ENCODE peak calls at places on chromosomes 13 and 19, in four cellular contexts. One of them, this sample, is unnamed.
A peak's percentile ranks its signal among the peaks of the same experiment; 100 is the strongest.

GRCh38 chr13:98977568-98978270 is at the start of gene DOCK9:
- DNase-seq in thoracic aorta: no peak
- DNase-seq in PC-9: peak; percentile 72
- DNase-seq in aorta: peak; percentile 65
- DNase-seq in this sample: no peak

GRCh38 chr13:107452833-107453232 is 762.5 kb downstream of the LIG4 start:
- DNase-seq in thoracic aorta: no peak
- DNase-seq in PC-9: no peak
- DNase-seq in aorta: no peak
- DNase-seq in this sample: no peak

GRCh38 chr13:109745060-109745459 is 41.3 kb downstream of the IRS2 start:
- DNase-seq in thoracic aorta: no peak
- DNase-seq in PC-9: no peak
- DNase-seq in aorta: no peak
- DNase-seq in this sample: no peak

GRCh38 chr19:21910318-21910717 is 74.3 kb upstream of the ZNF43 start:
- DNase-seq in thoracic aorta: no peak
- DNase-seq in PC-9: no peak
- DNase-seq in aorta: no peak
- DNase-seq in this sample: no peak

GRCh38 chr19:30046522-30046921 is 104.5 kb downstream of the URI1 start:
- DNase-seq in thoracic aorta: no peak
- DNase-seq in PC-9: no peak
- DNase-seq in aorta: no peak
- DNase-seq in this sample: peak; percentile 15

GRCh38 chr13:71879129-71879535 is 12.1 kb upstream of the DACH1 start:
- DNase-seq in thoracic aorta: no peak
- DNase-seq in PC-9: no peak
- DNase-seq in aorta: no peak
- DNase-seq in this sample: no peak

GRCh38 chr13:103952183-103952582 is 886.0 kb upstream of the SLC10A2 start:
- DNase-seq in thoracic aorta: no peak
- DNase-seq in PC-9: no peak
- DNase-seq in aorta: no peak
- DNase-seq in this sample: no peak

GRCh38 chr13:43831088-43831487 is 44.3 kb upstream of the ENOX1 start:
- DNase-seq in thoracic aorta: no peak
- DNase-seq in PC-9: no peak
- DNase-seq in aorta: no peak
- DNase-seq in this sample: no peak

GRCh38 chr19:49591731-49592485 is 926 bp downstream of the PRR12 start:
- DNase-seq in thoracic aorta: no peak
- DNase-seq in PC-9: peak; percentile 56
- DNase-seq in aorta: no peak
- DNase-seq in this sample: peak; percentile 59

GRCh38 chr13:102504002-102504401 is 92.8 kb upstream of the TPP2 start:
- DNase-seq in thoracic aorta: no peak
- DNase-seq in PC-9: no peak
- DNase-seq in aorta: no peak
- DNase-seq in this sample: no peak

GRCh38 chr19:30059741-30060140 is 117.7 kb downstream of the URI1 start:
- DNase-seq in thoracic aorta: no peak
- DNase-seq in PC-9: no peak
- DNase-seq in aorta: no peak
- DNase-seq in this sample: no peak

GRCh38 chr13:35833571-35834305 is 297.4 kb downstream of the DCLK1 start:
- DNase-seq in thoracic aorta: no peak
- DNase-seq in PC-9: no peak
- DNase-seq in aorta: no peak
- DNase-seq in this sample: no peak

GRCh38 chr13:31090921-31091624 is 70.6 kb downstream of the HSPH1 start:
- DNase-seq in thoracic aorta: no peak
- DNase-seq in PC-9: no peak
- DNase-seq in aorta: no peak
- DNase-seq in this sample: peak; percentile 9

DNA sequence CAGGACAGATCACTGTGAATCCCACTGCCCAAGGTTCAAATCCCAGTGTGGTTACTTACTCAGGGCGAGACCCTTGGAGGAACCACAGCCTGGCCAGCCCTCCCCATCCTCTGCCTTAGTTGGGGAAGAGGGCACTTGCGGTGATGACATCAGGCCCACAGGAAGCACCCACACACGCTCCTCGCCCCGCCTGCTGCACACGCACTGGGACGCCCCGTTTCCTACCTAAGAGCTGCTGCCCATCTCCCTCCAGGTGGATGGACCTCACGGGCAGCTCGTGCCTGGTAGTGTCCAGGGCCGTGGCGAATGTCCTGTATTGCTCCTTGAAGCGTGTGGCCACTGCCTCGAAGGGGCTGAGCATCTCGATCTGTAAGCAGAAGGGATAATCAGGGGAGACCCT is 19.6 kb downstream of the HAUS8 start:
- DNase-seq in thoracic aorta: no peak
- DNase-seq in PC-9: no peak
- DNase-seq in aorta: no peak
- DNase-seq in this sample: no peak
- H3K36me3 ChIP-seq in thoracic aorta: peaks cover 14% of the 10 kb centered on the region
- H3K36me3 ChIP-seq in PC-9: peaks cover 23% of the 10 kb centered on the region
- H3K36me3 ChIP-seq in aorta: peaks cover 8% of the 10 kb centered on the region
- H3K36me3 ChIP-seq in this sample: peaks cover 61% of the 10 kb centered on the region

GRCh38 chr13:80679423-80679822 is 338.5 kb upstream of the SPRY2 start:
- DNase-seq in thoracic aorta: no peak
- DNase-seq in PC-9: no peak
- DNase-seq in aorta: no peak
- DNase-seq in this sample: no peak
- H3K9me3 ChIP-seq in thoracic aorta: peaks cover 4% of the 10 kb centered on the region
- H3K9me3 ChIP-seq in PC-9: no peaks in the 10 kb centered on the region
- H3K9me3 ChIP-seq in aorta: peaks cover 4% of the 10 kb centered on the region
- H3K9me3 ChIP-seq in this sample: no peaks in the 10 kb centered on the region

GRCh38 chr19:1455002-1455335 is 5.0 kb downstream of the APC2 start:
- DNase-seq in thoracic aorta: no peak
- DNase-seq in PC-9: peak; percentile 64
- DNase-seq in aorta: no peak
- DNase-seq in this sample: no peak
- H3K27ac ChIP-seq in thoracic aorta: no peak overlapping the region
- H3K27ac ChIP-seq in PC-9: peak overlapping the region; percentile 30
- H3K27ac ChIP-seq in aorta: no peak overlapping the region
- H3K27ac ChIP-seq in this sample: no peak overlapping the region

GRCh38 chr13:113508531-113509254 is 18.2 kb upstream of the DCUN1D2 start:
- DNase-seq in thoracic aorta: no peak
- DNase-seq in PC-9: no peak
- DNase-seq in aorta: peak; percentile 69
- DNase-seq in this sample: no peak

GRCh38 chr13:113502686-113503085 is 12.2 kb upstream of the DCUN1D2 start:
- DNase-seq in thoracic aorta: no peak
- DNase-seq in PC-9: no peak
- DNase-seq in aorta: no peak
- DNase-seq in this sample: no peak

GRCh38 chr13:113507564-113508210 is 17.2 kb upstream of the DCUN1D2 start:
- DNase-seq in thoracic aorta: no peak
- DNase-seq in PC-9: no peak
- DNase-seq in aorta: no peak
- DNase-seq in this sample: no peak

GRCh38 chr13:113506871-113507388 is 16.4 kb upstream of the DCUN1D2 start:
- DNase-seq in thoracic aorta: no peak
- DNase-seq in PC-9: no peak
- DNase-seq in aorta: no peak
- DNase-seq in this sample: no peak

DNA sequence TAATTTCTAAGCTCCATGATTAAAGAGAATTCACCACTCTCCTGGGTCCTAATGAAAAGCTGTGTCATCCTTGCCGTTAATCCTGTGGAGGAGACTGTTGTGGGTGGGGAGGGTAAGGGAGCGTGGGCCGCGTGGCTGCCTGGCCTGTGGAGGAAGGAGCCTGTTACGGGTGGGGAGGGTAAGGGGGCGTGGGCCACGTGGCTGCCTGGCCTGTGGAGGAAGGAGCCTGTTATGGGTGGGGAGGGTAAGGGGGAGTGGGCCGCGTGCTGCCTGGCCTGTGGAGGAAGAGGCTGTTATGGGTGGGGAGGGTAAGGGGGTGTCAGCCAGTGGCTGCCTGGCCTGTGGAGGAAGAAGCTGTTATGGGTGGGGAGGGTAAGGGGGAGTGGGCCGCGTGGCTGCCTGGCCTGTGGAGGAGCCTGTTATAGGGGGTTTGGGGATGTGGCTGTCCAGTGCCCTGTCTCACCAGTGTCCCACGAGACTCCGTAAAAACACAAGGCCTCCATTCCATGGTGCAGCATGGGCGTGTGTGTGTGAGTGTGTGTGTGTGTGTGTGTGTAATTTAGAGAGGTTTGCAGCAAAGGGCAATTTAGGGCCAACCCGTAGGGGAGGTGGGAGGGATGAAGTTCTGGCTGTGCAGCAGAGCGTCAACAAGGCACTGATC is 15.6 kb upstream of the DCUN1D2 start:
- DNase-seq in thoracic aorta: no peak
- DNase-seq in PC-9: no peak
- DNase-seq in aorta: no peak
- DNase-seq in this sample: no peak
- H3K36me3 ChIP-seq in thoracic aorta: peaks cover 50% of the 10 kb centered on the region
- H3K36me3 ChIP-seq in PC-9: peaks cover 20% of the 10 kb centered on the region
- H3K36me3 ChIP-seq in aorta: peaks cover 6% of the 10 kb centered on the region
- H3K36me3 ChIP-seq in this sample: peaks cover 37% of the 10 kb centered on the region

DNA sequence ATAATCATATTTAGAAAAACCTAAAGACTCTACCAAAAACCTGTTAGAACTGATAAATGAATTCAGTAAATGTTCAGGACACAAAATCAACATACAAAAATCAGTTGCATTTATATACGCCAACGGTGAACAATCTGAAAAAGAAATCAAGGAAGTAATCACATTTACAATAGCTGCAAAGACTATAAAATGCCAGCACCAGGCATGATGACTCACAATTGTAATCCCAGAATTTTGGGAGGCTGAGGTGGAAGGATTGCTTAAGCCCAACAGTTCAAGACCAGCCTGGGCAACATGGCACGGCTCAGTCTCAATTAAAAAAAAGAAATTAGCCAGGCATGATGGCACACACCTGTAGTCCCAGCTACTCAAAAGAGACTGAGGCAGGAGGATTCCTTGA is 7.0 kb downstream of the ZNF562 start:
- DNase-seq in thoracic aorta: no peak
- DNase-seq in PC-9: no peak
- DNase-seq in aorta: no peak
- DNase-seq in this sample: no peak
- H3K9me3 ChIP-seq in thoracic aorta: peaks cover 35% of the 10 kb centered on the region
- H3K9me3 ChIP-seq in PC-9: peaks cover 57% of the 10 kb centered on the region
- H3K9me3 ChIP-seq in aorta: peaks cover 4% of the 10 kb centered on the region
- H3K9me3 ChIP-seq in this sample: peaks cover 38% of the 10 kb centered on the region

DNA sequence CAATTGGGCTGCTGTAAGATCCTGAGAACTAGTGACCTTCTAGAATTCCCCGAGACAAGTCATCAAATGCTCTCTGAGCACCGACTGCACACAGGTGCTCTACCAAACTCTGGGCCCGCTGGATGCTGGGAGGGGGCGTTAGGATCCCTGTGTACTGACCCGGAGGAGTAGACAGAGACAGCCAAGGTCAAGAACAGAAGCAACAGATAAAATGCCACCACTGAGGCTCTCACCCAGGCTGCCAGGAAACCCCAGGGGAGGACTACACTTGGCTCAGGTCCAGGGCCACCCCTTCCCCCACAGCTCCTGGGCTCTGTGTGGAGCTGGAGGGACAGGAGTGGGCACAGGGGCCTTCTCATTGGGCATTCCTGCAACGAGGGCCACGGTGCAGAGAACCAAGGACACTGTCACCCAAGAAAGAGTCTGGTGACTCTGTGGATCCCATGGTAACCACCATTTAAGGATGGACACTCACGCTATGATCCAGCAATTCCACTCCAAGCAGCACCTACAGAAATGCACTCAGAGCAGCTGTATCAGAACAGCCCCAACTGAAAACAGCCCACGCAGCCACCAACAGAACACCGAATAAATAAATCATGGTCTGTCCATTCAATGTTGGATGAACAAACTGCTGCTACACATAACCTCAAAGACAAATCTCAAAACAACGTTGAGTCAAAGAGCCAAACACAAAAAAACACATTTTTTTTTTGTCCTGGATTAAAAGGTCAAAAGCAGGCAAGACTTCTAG is 16.8 kb upstream of the SLC35E1 start:
- DNase-seq in thoracic aorta: no peak
- DNase-seq in PC-9: no peak
- DNase-seq in aorta: no peak
- DNase-seq in this sample: no peak
- H3K27ac ChIP-seq in thoracic aorta: no peak overlapping the region
- H3K27ac ChIP-seq in PC-9: no peak overlapping the region
- H3K27ac ChIP-seq in aorta: no peak overlapping the region
- H3K27ac ChIP-seq in this sample: peak overlapping the region; percentile 87